ENCODE peak calls at places on chromosomes 4 and X, in four cellular contexts. One of them, this sample, is unnamed.

GRCh38 chr4:14856076-14856926 is 146.0 kb upstream of the CPEB2 start:
- DNase-seq in AG04450: peak; percentile 88
- DNase-seq in heart left ventricle: peak; percentile 31
- DNase-seq in H9: no peak
- DNase-seq in this sample: no peak

GRCh38 chr4:143287571-143287923 is 49.1 kb upstream of the GAB1 start:
- DNase-seq in AG04450: no peak
- DNase-seq in heart left ventricle: no peak
- DNase-seq in H9: no peak
- DNase-seq in this sample: no peak

GRCh38 chrX:57286507-57287251 is at the start of gene FAAH2:
- DNase-seq in heart left ventricle: no peak
- DNase-seq in AG04450: no peak
- DNase-seq in H9: peak; percentile 66
- DNase-seq in this sample: peak; percentile 12

GRCh38 chr4:6495736-6496135 is 23.3 kb upstream of the PPP2R2C start:
- DNase-seq in H9: no peak
- DNase-seq in AG04450: no peak
- DNase-seq in heart left ventricle: no peak
- DNase-seq in this sample: no peak

GRCh38 chr4:170167678-170168077 is 77.9 kb upstream of the AADAT start:
- DNase-seq in H9: no peak
- DNase-seq in AG04450: no peak
- DNase-seq in heart left ventricle: no peak
- DNase-seq in this sample: no peak

GRCh38 chrX:13419918-13420317 is 100.1 kb upstream of the ATXN3L start:
- DNase-seq in H9: no peak
- DNase-seq in AG04450: no peak
- DNase-seq in heart left ventricle: no peak
- DNase-seq in this sample: no peak

GRCh38 chr4:94534401-94535312 is 82.9 kb downstream of the PDLIM5 start:
- DNase-seq in H9: no peak
- DNase-seq in AG04450: no peak
- DNase-seq in heart left ventricle: no peak
- DNase-seq in this sample: no peak

GRCh38 chr4:6885953-6886557 is 23.6 kb upstream of the TBC1D14 start:
- DNase-seq in H9: no peak
- DNase-seq in AG04450: no peak
- DNase-seq in heart left ventricle: peak; percentile 50
- DNase-seq in this sample: no peak

GRCh38 chr4:184396001-184396400 is 78.3 kb downstream of the IRF2 start:
- DNase-seq in H9: no peak
- DNase-seq in heart left ventricle: no peak
- DNase-seq in AG04450: no peak
- DNase-seq in this sample: no peak

GRCh38 chr4:95732061-95732460 is 107.8 kb upstream of the PDHA2 start:
- DNase-seq in AG04450: no peak
- DNase-seq in H9: no peak
- DNase-seq in heart left ventricle: no peak
- DNase-seq in this sample: no peak

GRCh38 chrX:112819013-112819635 is 21.5 kb downstream of the AMOT start:
- DNase-seq in heart left ventricle: no peak
- DNase-seq in H9: no peak
- DNase-seq in AG04450: peak; percentile 64
- DNase-seq in this sample: no peak

GRCh38 chrX:387729-388128 is 1.0 kb upstream of the PPP2R3B start:
- DNase-seq in heart left ventricle: no peak
- DNase-seq in AG04450: no peak
- DNase-seq in H9: no peak
- DNase-seq in this sample: no peak

DNA sequence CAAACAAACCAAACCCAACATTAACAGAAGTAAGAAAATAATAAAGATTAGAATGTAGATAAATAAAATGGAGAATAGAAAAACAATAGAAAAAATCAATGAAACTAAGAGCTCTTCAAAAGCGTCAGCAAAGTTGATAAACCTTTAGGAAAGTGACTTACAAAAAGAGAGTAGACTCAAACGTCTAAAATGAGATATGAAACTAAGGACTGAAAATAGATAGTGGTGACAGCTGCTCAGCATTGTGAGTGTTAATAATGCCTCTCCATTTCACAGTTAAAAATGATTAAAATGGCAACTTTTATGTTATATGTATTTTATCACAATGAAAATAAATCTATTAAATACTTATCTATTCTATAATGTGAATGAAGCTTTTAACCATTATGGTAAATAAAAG is 125.7 kb upstream of the CPXCR1 start:
- DNase-seq in H9: no peak
- DNase-seq in AG04450: no peak
- DNase-seq in heart left ventricle: no peak
- DNase-seq in this sample: no peak
- TF ChIP-seq CTCF in H9: no peak
- TF ChIP-seq CTCF in AG04450: no peak
- TF ChIP-seq CTCF in heart left ventricle: no peak
- TF ChIP-seq CTCF in this sample: no peak

GRCh38 chr4:87505862-87506261 is 23.3 kb downstream of the SPARCL1 start:
- DNase-seq in heart left ventricle: no peak
- DNase-seq in H9: no peak
- DNase-seq in AG04450: no peak
- DNase-seq in this sample: no peak
- TF ChIP-seq CTCF in heart left ventricle: peak; percentile 14
- TF ChIP-seq CTCF in H9: peak; percentile 61
- TF ChIP-seq CTCF in AG04450: peak; percentile 2
- TF ChIP-seq CTCF in this sample: no peak

GRCh38 chrX:37594755-37595382 is 23.4 kb downstream of the LANCL3 start:
- DNase-seq in AG04450: no peak
- DNase-seq in heart left ventricle: no peak
- DNase-seq in H9: no peak
- DNase-seq in this sample: no peak

GRCh38 chrX:37603938-37604409 is 32.5 kb downstream of the LANCL3 start:
- DNase-seq in H9: no peak
- DNase-seq in AG04450: no peak
- DNase-seq in heart left ventricle: peak; percentile 8
- DNase-seq in this sample: no peak

DNA sequence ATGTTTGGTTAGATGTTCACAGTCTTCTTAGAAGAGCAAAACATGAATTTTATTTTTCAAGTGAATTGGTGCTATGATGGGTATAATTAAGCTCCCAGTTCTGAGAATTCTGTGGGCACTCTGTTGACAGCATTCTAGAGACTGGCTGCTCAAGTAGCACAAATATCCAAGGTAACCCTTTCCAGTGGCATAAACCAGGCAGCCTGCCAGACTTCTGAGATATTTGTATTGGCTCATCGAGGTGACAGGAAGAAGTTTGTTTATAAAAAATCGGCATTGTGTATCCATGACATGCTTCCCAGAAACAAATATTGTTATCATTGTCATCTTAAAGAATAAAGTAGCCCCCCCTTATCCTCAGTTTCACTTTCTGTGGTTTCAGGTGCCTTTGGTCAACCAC is 28.3 kb downstream of the LANCL3 start:
- DNase-seq in H9: no peak
- DNase-seq in AG04450: no peak
- DNase-seq in heart left ventricle: no peak
- DNase-seq in this sample: no peak
- TF ChIP-seq CTCF in H9: no peak
- TF ChIP-seq CTCF in AG04450: no peak
- TF ChIP-seq CTCF in heart left ventricle: no peak
- TF ChIP-seq CTCF in this sample: no peak

GRCh38 chr4:88185916-88186315 is 27.5 kb upstream of the ABCG2 start:
- DNase-seq in H9: no peak
- DNase-seq in AG04450: peak; percentile 61
- DNase-seq in heart left ventricle: no peak
- DNase-seq in this sample: no peak
- TF ChIP-seq CTCF in H9: no peak
- TF ChIP-seq CTCF in AG04450: no peak
- TF ChIP-seq CTCF in heart left ventricle: no peak
- TF ChIP-seq CTCF in this sample: no peak

GRCh38 chr4:86934772-86935498 is at the start of gene AFF1:
- DNase-seq in H9: peak; percentile 95
- DNase-seq in AG04450: no peak
- DNase-seq in heart left ventricle: peak; percentile 95
- DNase-seq in this sample: peak; percentile 93

GRCh38 chr4:86935499-86935832 is 655 bp downstream of the AFF1 start:
- DNase-seq in AG04450: no peak
- DNase-seq in H9: no peak
- DNase-seq in heart left ventricle: peak; percentile 23
- DNase-seq in this sample: no peak

GRCh38 chr4:86939123-86939522 is 4.3 kb downstream of the AFF1 start:
- DNase-seq in H9: no peak
- DNase-seq in heart left ventricle: no peak
- DNase-seq in AG04450: no peak
- DNase-seq in this sample: no peak

GRCh38 chr4:86935833-86936721 is 1.3 kb downstream of the AFF1 start:
- DNase-seq in heart left ventricle: peak; percentile 60
- DNase-seq in H9: peak; percentile 88
- DNase-seq in AG04450: no peak
- DNase-seq in this sample: peak; percentile 30

DNA sequence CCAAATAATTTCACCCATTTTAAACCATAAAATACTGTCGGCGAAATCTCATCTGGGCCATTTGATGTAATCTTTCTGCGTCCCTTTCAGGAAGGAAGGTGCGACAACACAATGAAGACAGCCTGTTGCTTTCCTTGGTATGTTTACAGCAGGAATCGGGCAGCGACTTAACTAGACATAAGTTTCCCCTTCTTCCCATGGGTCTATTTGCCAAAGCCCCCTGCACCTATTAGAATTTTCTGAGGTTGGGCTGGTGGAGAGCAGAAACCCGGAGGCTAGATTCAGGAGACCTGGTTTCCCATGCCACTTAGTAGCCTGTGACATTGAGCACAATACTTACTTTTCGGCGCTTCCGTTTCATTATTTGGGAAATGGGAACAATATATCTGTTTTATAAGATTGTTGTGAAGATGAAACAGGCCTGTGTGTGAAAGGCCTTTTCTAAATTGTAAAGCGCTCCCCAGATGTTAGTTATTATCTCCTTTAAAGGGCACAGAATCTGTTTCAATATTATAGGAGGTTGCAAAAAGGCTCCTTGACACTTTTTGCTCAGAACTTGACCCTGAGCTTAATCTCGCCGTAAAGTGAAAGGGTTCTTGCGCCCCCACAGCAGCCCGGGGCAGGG is 552 bp upstream of the AFF1 start:
- DNase-seq in H9: no peak
- DNase-seq in AG04450: no peak
- DNase-seq in heart left ventricle: no peak
- DNase-seq in this sample: peak; percentile 6
- TF ChIP-seq CTCF in H9: no peak
- TF ChIP-seq CTCF in AG04450: no peak
- TF ChIP-seq CTCF in heart left ventricle: no peak
- TF ChIP-seq CTCF in this sample: no peak

GRCh38 chr4:70948665-70949284 is 44.7 kb upstream of the DCK start:
- DNase-seq in heart left ventricle: no peak
- DNase-seq in AG04450: no peak
- DNase-seq in H9: no peak
- DNase-seq in this sample: no peak
- TF ChIP-seq CTCF in heart left ventricle: no peak
- TF ChIP-seq CTCF in AG04450: no peak
- TF ChIP-seq CTCF in H9: peak; percentile 17
- TF ChIP-seq CTCF in this sample: no peak

This sample was measured in nephron progenitor cell.